ENCODE peak calls at places on chromosomes 3 and 15, in five cellular contexts. T is HepG2, Y is adrenal gland, X is uterus, Q is ovary. R is an unnamed sample.

GRCh38 chr3:109155828-109156227 is 19.3 kb downstream of the C3orf85 start:
- DNase-seq in T (no peak), Y (no peak), X (no peak), Q (no peak), R (no peak)

GRCh38 chr15:74901612-74902063 is 5.0 kb downstream of the FAM219B start:
- DNase-seq in T (peak; percentile 49), Y (peak; percentile 68), X (peak; percentile 54), Q (peak; percentile 60), R (no peak)

GRCh38 chr3:149641011-149641728 is 16.7 kb downstream of the WWTR1 start:
- DNase-seq in T (peak; percentile 64), Y (no peak), X (no peak), Q (no peak), R (no peak)

GRCh38 chr3:137792633-137793271 is 28.6 kb downstream of the SOX14 start:
- DNase-seq in T (peak; percentile 17), Y (peak; percentile 27), X (no peak), Q (peak; percentile 13), R (no peak)

GRCh38 chr3:139514741-139515140 is 24.8 kb downstream of the RBP1 start:
- DNase-seq in T (no peak), Y (no peak), X (no peak), Q (no peak), R (no peak)

GRCh38 chr15:96972201-96972600 is 641.7 kb downstream of the NR2F2 start:
- DNase-seq in T (no peak), Y (no peak), X (no peak), Q (no peak), R (no peak)

GRCh38 chr15:27183182-27183581 is 212.2 kb downstream of the GABRG3 start:
- DNase-seq in T (no peak), Y (no peak), X (no peak), Q (no peak), R (no peak)

GRCh38 chr3:69864141-69864540 is 124.9 kb downstream of the MITF start:
- DNase-seq in T (no peak), Y (no peak), X (no peak), Q (no peak), R (no peak)

GRCh38 chr15:29003446-29004233 is 117.9 kb downstream of the APBA2 start:
- DNase-seq in T (no peak), Y (no peak), X (no peak), Q (no peak), R (no peak)

GRCh38 chr3:185766645-185767323 is 58.1 kb downstream of the IGF2BP2 start:
- DNase-seq in T (no peak), Y (no peak), X (no peak), Q (no peak), R (no peak)

GRCh38 chr15:78353093-78353492 is 12.9 kb downstream of the CRABP1 start:
- DNase-seq in T (peak; percentile 22), Y (no peak), X (no peak), Q (no peak), R (no peak)

GRCh38 chr3:126208182-126208581 is 27.8 kb upstream of the ALDH1L1 start:
- DNase-seq in T (no peak), Y (no peak), X (no peak), Q (no peak), R (no peak)

GRCh38 chr3:156599061-156599460 is 44.1 kb upstream of the SSR3 start:
- DNase-seq in T (no peak), Y (no peak), X (no peak), Q (no peak), R (no peak)

GRCh38 chr3:148880681-148881080 is 15.6 kb downstream of the CPA3 start:
- DNase-seq in T (peak; percentile 33), Y (no peak), X (no peak), Q (no peak), R (no peak)

DNA sequence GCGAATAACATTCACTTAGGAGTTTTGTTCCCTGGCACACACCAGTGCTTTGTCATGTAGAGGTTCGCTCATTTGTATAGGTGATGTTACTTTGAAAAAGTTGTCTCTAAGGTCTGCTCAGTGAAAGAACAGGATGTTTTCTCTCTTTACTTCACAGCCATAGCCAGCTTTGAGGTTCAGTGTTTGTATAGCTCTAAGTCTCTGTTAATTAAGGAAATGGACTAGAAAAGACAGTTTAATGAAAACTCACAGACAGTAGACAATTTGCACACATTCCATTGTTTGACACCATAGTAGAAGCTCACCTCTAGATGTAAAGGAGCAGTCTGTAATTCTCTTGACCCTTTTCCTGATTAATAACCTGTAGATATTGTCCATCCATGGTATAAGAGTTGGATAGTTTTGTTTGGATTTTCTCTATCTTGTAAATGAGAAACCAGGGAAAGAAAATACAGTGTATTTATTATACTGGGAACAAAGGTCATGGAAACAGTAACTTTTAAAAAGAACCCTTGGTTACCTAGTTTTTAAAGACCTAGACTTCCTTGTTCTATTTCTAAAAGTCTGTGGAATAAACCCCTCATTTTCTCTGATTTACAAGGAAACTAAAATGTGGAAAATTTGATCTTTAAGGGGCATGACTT is 50.4 kb downstream of the PDE8A start:
- DNase-seq in T (no peak), Y (no peak), X (no peak), Q (no peak), R (no peak)
- H3K4me1 ChIP-seq in T (peaks cover 87% of the 10 kb centered on the region), Y (peaks cover 74% of the 10 kb centered on the region), X (peaks cover 2% of the 10 kb centered on the region), Q (peaks cover 6% of the 10 kb centered on the region), R (peaks cover 1% of the 10 kb centered on the region)

GRCh38 chr3:52484680-52485461 is 10.3 kb upstream of the STAB1 start:
- DNase-seq in T (no peak), Y (no peak), X (no peak), Q (no peak), R (no peak)
- H3K4me1 ChIP-seq in T (peaks cover 11% of the 10 kb centered on the region), Y (peaks cover 62% of the 10 kb centered on the region), X (peaks cover 8% of the 10 kb centered on the region), Q (peaks cover 31% of the 10 kb centered on the region), R (no peaks in the 10 kb centered on the region)

GRCh38 chr3:1578105-1578833 is 485.4 kb downstream of the CNTN6 start:
- DNase-seq in T (no peak), Y (no peak), X (no peak), Q (no peak), R (no peak)
- H3K4me1 ChIP-seq in T (no peaks in the 10 kb centered on the region), Y (no peaks in the 10 kb centered on the region), X (no peaks in the 10 kb centered on the region), Q (no peaks in the 10 kb centered on the region), R (no peaks in the 10 kb centered on the region)

DNA sequence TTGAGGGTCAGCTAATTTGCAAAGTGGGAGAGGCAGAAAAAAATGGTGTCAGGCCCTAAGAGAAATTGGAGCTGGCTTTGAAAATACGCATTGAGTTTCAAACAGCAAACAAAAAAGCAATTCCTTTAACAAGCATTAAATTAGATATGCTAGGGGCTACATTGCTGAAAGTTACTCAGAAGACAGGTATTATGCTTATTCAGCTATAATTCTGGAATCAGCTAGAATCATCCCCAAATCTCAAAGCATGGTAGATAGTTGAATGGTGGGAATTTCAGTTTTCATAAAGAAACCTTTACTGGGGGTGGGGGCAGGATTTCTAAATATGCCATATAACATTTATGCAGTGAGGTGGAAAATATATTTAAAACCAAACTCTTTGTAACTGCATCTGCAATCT is 50.5 kb downstream of the BHLHE40 start:
- DNase-seq in T (no peak), Y (no peak), X (no peak), Q (no peak), R (no peak)
- H3K4me1 ChIP-seq in T (peaks cover 20% of the 10 kb centered on the region), Y (peaks cover 6% of the 10 kb centered on the region), X (no peaks in the 10 kb centered on the region), Q (peaks cover 4% of the 10 kb centered on the region), R (no peaks in the 10 kb centered on the region)

DNA sequence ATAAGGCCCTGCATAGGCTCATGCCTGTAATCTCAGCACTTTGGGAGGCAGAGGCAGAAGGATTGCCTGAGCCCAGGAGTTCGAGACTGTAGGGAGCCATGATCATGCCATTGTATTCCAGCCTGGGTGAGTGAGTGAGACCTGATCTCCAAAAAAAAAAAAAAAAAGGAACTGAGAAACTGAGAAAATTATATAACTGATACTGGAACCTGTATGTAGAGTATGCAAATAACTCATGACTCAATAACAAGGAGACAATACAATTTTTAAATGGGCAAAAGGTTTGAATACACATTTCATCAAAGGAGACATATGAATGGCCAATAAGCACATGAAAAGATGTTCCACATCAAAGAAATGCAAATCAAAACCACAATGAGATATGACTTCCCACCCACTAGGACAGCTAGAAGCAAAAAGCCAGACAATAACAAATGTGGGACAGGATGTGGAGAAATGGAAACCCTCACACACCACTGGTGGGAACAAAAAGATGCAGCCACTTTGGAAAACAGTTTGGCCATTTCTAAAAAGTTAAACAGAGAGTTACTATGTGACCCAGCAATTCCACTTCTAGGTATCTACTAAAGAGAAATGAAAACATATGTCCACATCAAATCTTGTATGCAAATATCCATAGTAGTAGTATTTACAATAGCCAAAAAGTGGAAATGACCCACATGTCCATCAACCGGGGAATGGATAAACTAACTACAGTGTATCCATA is 70.7 kb downstream of the IQSEC1 start:
- DNase-seq in T (no peak), Y (no peak), X (no peak), Q (no peak), R (no peak)
- H3K4me1 ChIP-seq in T (peaks cover 17% of the 10 kb centered on the region), Y (peaks cover 58% of the 10 kb centered on the region), X (no peaks in the 10 kb centered on the region), Q (no peaks in the 10 kb centered on the region), R (no peaks in the 10 kb centered on the region)

GRCh38 chr3:14429689-14430452 is 27.5 kb downstream of the SLC6A6 start:
- DNase-seq in T (no peak), Y (no peak), X (no peak), Q (no peak), R (no peak)
- H3K4me1 ChIP-seq in T (peaks cover 57% of the 10 kb centered on the region), Y (peaks cover 76% of the 10 kb centered on the region), X (no peaks in the 10 kb centered on the region), Q (peaks cover 26% of the 10 kb centered on the region), R (no peaks in the 10 kb centered on the region)

DNA sequence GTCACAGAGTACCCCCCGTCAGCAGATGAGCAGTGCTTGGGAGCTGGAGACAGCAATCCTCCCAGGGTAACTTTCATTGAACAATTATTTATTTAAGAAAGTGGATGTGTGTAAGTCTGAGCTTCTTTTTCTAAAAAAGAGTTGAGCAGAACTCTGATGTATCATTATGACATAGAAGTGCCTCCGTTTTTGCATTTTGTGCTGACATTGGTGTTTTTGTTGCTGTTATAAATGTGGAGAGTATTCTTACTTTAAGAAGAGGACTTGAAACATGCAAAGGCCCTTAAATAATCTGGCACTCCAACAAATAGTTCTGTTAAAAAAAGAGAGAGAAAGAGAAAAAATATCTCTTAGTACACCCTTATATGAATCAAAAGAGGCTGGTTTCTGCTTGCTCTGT is 217.1 kb downstream of the AGBL1 start:
- DNase-seq in T (no peak), Y (no peak), X (no peak), Q (no peak), R (no peak)
- H3K4me1 ChIP-seq in T (no peaks in the 10 kb centered on the region), Y (no peaks in the 10 kb centered on the region), X (no peaks in the 10 kb centered on the region), Q (no peaks in the 10 kb centered on the region), R (no peaks in the 10 kb centered on the region)

R was measured in aorta.